ENCODE peak calls at places on chromosomes 5 and 9, in five cellular contexts. One of them, this sample, is unnamed. For H3K4me1, the result is how much of the 10 kb centered on the place peaks cover.

GRCh38 chr9:32928145-32928763 is 73.2 kb downstream of the APTX start:
- DNase-seq in fibroblast of lung: peak
- DNase-seq in BE2C: no peak
- DNase-seq in left lung: no peak
- DNase-seq in right lobe of liver: no peak
- DNase-seq in this sample: no peak

GRCh38 chr9:87497604-87498045 is at the start of gene DAPK1:
- DNase-seq in fibroblast of lung: peak
- DNase-seq in BE2C: peak
- DNase-seq in left lung: peak
- DNase-seq in right lobe of liver: peak
- DNase-seq in this sample: peak

GRCh38 chr5:68161156-68161555 is 54.4 kb upstream of the PIK3R1 start:
- DNase-seq in fibroblast of lung: no peak
- DNase-seq in BE2C: no peak
- DNase-seq in left lung: no peak
- DNase-seq in right lobe of liver: no peak
- DNase-seq in this sample: no peak

GRCh38 chr5:177468329-177469058 is 4.9 kb downstream of the DBN1 start:
- DNase-seq in fibroblast of lung: no peak
- DNase-seq in BE2C: no peak
- DNase-seq in left lung: no peak
- DNase-seq in right lobe of liver: no peak
- DNase-seq in this sample: no peak

GRCh38 chr5:134555889-134556311 is 30.4 kb downstream of the JADE2 start:
- DNase-seq in fibroblast of lung: peak
- DNase-seq in BE2C: peak
- DNase-seq in left lung: peak
- DNase-seq in right lobe of liver: no peak
- DNase-seq in this sample: peak

GRCh38 chr5:141756196-141756595 is 74.2 kb upstream of the ARAP3 start:
- DNase-seq in fibroblast of lung: no peak
- DNase-seq in BE2C: no peak
- DNase-seq in left lung: no peak
- DNase-seq in right lobe of liver: no peak
- DNase-seq in this sample: no peak

GRCh38 chr9:114737118-114737517 is 55.1 kb upstream of the TEX48 start:
- DNase-seq in fibroblast of lung: no peak
- DNase-seq in BE2C: no peak
- DNase-seq in left lung: no peak
- DNase-seq in right lobe of liver: no peak
- DNase-seq in this sample: no peak

GRCh38 chr5:56303511-56303910 is 70.4 kb upstream of the ANKRD55 start:
- DNase-seq in fibroblast of lung: no peak
- DNase-seq in BE2C: peak
- DNase-seq in left lung: no peak
- DNase-seq in right lobe of liver: no peak
- DNase-seq in this sample: no peak

GRCh38 chr5:40360685-40361084 is 319.0 kb upstream of the PTGER4 start:
- DNase-seq in fibroblast of lung: no peak
- DNase-seq in BE2C: no peak
- DNase-seq in left lung: no peak
- DNase-seq in right lobe of liver: no peak
- DNase-seq in this sample: no peak

GRCh38 chr9:96611302-96611701 is 8.3 kb downstream of the CDC14B start:
- DNase-seq in fibroblast of lung: no peak
- DNase-seq in BE2C: no peak
- DNase-seq in left lung: no peak
- DNase-seq in right lobe of liver: no peak
- DNase-seq in this sample: no peak

GRCh38 chr9:123972618-123973017 is 39.0 kb upstream of the LHX2 start:
- DNase-seq in fibroblast of lung: no peak
- DNase-seq in BE2C: no peak
- DNase-seq in left lung: no peak
- DNase-seq in right lobe of liver: no peak
- DNase-seq in this sample: no peak

DNA sequence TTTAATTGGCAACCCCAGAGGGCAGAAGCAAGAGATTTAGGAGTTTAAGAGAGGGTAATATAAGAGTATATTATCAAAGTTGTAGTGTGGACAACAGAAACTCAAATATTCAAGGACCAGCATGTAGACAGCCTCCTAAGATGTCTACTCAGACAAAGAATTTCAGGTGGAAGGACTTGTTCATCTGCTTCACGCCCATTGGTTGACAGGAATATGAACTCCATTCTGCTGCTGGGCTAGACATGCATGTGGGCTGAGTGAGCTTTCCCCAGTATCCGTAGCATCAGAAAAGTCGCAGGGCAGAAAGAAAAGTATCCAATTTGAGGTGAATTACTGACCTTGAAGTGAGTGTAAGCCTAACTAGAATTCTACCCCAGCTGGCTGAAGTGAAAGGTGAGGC is 41.0 kb downstream of the PDCD1LG2 start:
- DNase-seq in fibroblast of lung: no peak
- DNase-seq in BE2C: no peak
- DNase-seq in left lung: no peak
- DNase-seq in right lobe of liver: no peak
- DNase-seq in this sample: no peak
- H3K4me1 ChIP-seq in fibroblast of lung: under half
- H3K4me1 ChIP-seq in BE2C: under half
- H3K4me1 ChIP-seq in left lung: under half
- H3K4me1 ChIP-seq in right lobe of liver: under half
- H3K4me1 ChIP-seq in this sample: under half

DNA sequence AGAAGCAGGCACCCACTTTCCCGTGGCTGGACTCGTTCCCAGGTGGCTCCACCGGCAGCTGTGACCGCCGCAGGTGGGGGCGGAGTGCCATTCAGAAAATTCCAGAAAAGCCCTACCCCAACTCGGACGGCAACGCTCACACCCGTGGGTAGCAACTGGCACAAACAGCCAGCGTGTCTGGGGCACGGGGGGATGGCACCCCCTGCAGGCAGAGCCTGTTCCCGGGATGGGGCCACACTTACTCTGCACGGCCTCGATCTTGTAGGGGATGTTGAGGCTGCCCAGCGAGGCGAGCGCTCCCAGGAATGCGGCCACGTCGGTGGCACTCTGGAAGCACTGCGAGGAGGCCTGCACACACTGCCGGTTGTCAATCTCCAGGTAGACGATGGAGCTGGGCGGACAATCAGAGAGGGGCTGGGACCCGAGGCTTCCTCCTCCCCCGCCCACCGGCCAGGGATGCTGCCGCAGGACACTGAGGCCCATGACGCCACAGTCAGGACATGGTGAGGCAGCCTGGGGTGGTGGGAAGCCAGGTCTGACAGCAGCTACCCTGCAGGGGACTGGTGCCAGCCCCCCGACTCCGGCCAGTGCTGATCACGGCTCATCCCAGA is 20.2 kb upstream of the SEC16A start:
- DNase-seq in fibroblast of lung: no peak
- DNase-seq in BE2C: no peak
- DNase-seq in left lung: no peak
- DNase-seq in right lobe of liver: no peak
- DNase-seq in this sample: no peak
- TF ChIP-seq CTCF in fibroblast of lung: no peak
- TF ChIP-seq CTCF in BE2C: peak
- TF ChIP-seq CTCF in left lung: no peak
- TF ChIP-seq CTCF in right lobe of liver: no peak
- TF ChIP-seq CTCF in this sample: no peak

GRCh38 chr5:151673421-151673820 is 13.3 kb downstream of the SPARC start:
- DNase-seq in fibroblast of lung: no peak
- DNase-seq in BE2C: no peak
- DNase-seq in left lung: no peak
- DNase-seq in right lobe of liver: no peak
- DNase-seq in this sample: no peak

GRCh38 chr5:151671979-151672378 is 14.7 kb downstream of the SPARC start:
- DNase-seq in fibroblast of lung: no peak
- DNase-seq in BE2C: no peak
- DNase-seq in left lung: no peak
- DNase-seq in right lobe of liver: peak
- DNase-seq in this sample: no peak

GRCh38 chr5:151667083-151667482 is 19.6 kb downstream of the SPARC start:
- DNase-seq in fibroblast of lung: no peak
- DNase-seq in BE2C: no peak
- DNase-seq in left lung: no peak
- DNase-seq in right lobe of liver: no peak
- DNase-seq in this sample: no peak

GRCh38 chr5:151670953-151671636 is 15.6 kb downstream of the SPARC start:
- DNase-seq in fibroblast of lung: no peak
- DNase-seq in BE2C: no peak
- DNase-seq in left lung: no peak
- DNase-seq in right lobe of liver: no peak
- DNase-seq in this sample: no peak

DNA sequence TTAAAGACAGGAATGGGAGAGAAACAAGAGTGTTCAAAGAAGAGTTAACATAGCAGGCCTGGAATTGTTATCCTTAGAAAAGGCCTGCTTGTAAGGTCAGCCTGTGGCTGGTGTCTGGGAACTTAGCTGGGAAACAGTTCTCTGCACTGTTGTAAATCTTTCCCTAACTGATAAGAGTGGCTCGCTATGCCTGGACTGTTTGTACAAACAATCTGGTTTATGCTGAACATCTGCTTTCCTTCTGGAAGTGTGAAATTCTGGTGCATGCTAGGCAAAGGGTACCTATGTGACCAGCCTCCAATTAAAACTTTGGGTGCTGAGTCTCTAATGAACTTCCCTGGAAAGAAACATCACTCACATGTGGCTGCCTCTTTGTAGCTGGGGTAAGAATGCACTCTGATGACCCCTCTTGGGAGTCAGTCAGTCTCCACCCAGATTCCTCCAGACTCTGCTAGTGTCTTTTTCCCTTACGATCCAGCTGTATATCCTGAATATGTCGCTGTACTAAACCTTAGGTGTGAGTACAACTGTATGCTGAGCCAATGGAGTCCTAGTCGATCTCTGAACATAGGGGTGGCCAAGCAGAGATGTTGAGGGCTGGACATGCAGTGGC is 16.5 kb downstream of the SPARC start:
- DNase-seq in fibroblast of lung: peak
- DNase-seq in BE2C: peak
- DNase-seq in left lung: no peak
- DNase-seq in right lobe of liver: no peak
- DNase-seq in this sample: no peak
- H3K4me1 ChIP-seq in fibroblast of lung: half or more
- H3K4me1 ChIP-seq in BE2C: under half
- H3K4me1 ChIP-seq in left lung: half or more
- H3K4me1 ChIP-seq in right lobe of liver: under half
- H3K4me1 ChIP-seq in this sample: half or more

DNA sequence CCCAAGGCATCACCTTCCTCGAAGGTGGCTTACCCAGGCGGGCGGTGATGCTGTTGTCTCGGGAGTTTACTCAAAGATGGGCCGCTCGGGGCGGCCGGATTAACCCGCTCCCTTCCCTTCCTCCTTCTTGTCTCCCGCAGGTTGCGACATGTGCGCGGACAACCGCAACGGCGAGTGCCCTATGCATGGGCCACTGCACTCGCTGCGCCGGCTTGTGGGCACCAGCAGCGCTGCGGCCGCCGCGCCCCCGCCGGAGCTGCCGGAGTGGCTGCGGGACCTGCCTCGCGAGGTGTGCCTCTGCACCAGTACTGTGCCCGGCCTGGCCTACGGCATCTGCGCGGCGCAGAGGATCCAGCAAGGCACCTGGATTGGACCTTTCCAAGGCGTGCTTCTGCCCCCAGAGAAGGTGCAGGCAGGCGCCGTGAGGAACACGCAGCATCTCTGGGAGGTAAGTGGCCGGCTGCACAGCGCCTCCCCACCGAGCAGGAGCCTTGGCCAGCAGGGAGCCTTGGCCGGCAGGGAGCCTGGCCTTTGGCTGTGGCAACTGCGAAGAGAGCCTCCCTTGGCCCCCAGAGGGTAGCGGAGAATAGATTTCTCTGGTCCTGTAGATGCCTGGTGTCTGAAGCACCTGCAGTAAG is 10.6 kb downstream of the PRDM6 start:
- DNase-seq in fibroblast of lung: no peak
- DNase-seq in BE2C: peak
- DNase-seq in left lung: no peak
- DNase-seq in right lobe of liver: no peak
- DNase-seq in this sample: no peak
- TF ChIP-seq CTCF in fibroblast of lung: no peak
- TF ChIP-seq CTCF in BE2C: peak
- TF ChIP-seq CTCF in left lung: no peak
- TF ChIP-seq CTCF in right lobe of liver: no peak
- TF ChIP-seq CTCF in this sample: no peak